ENCODE peak calls at places on chromosomes 6 and 20, in five cellular contexts. J is right cardiac atrium; X is HCT116; W is cardiac muscle cell; O is naive thymus-derived CD4-positive, alpha-beta T cell. Z is an unnamed sample.

GRCh38 chr6:17885079-17885478 is 102.4 kb downstream of the KIF13A start:
- DNase-seq in J (no peak), X (no peak), W (no peak), O (no peak), Z (no peak)

GRCh38 chr6:32883789-32884188 is 29.8 kb downstream of the PSMB9 start:
- DNase-seq in J (peak; percentile 61), X (no peak), W (peak; percentile 92), O (no peak), Z (no peak)

GRCh38 chr6:154933181-154933827 is 61.8 kb upstream of the TIAM2 start:
- DNase-seq in J (no peak), X (no peak), W (peak; percentile 45), O (no peak), Z (no peak)

GRCh38 chr6:100462990-100463684 is 1.6 kb downstream of the SIM1 start:
- DNase-seq in J (no peak), X (no peak), W (no peak), O (no peak), Z (no peak)

GRCh38 chr6:39992861-39993622 is 58.8 kb upstream of the MOCS1 start:
- DNase-seq in J (no peak), X (no peak), W (peak; percentile 18), O (no peak), Z (no peak)

GRCh38 chr6:114297135-114297534 is 45.7 kb downstream of the HS3ST5 start:
- DNase-seq in J (no peak), X (no peak), W (no peak), O (no peak), Z (no peak)

GRCh38 chr6:79525272-79526100 is 11.7 kb downstream of the LCA5 start:
- DNase-seq in J (no peak), X (no peak), W (peak; percentile 78), O (no peak), Z (peak; percentile 58)

GRCh38 chr6:49332781-49333180 is 130.3 kb downstream of the MMUT start:
- DNase-seq in J (no peak), X (no peak), W (no peak), O (no peak), Z (no peak)

GRCh38 chr6:2999621-3000455 is at the start of gene NQO2:
- DNase-seq in J (peak; percentile 98), X (peak; percentile 71), W (peak; percentile 91), O (peak; percentile 92), Z (peak; percentile 97)

GRCh38 chr6:140091895-140092294 is 717.4 kb upstream of the CITED2 start:
- DNase-seq in J (no peak), X (no peak), W (no peak), O (no peak), Z (no peak)

GRCh38 chr6:166201878-166202277 is 34.2 kb upstream of the TBXT start:
- DNase-seq in J (no peak), X (no peak), W (no peak), O (no peak), Z (no peak)

GRCh38 chr6:142653710-142654274 is 291.2 kb downstream of the HIVEP2 start:
- DNase-seq in J (no peak), X (no peak), W (no peak), O (no peak), Z (no peak)

GRCh38 chr6:79167931-79168694 is 66.4 kb downstream of the HMGN3 start:
- DNase-seq in J (no peak), X (no peak), W (peak; percentile 14), O (no peak), Z (no peak)

GRCh38 chr20:25355191-25355590 is 35.4 kb downstream of the ABHD12 start:
- DNase-seq in J (no peak), X (no peak), W (no peak), O (no peak), Z (no peak)

GRCh38 chr6:43338243-43338642 is 29.6 kb upstream of the CRIP3 start:
- DNase-seq in J (no peak), X (no peak), W (no peak), O (no peak), Z (no peak)

GRCh38 chr20:33482581-33482980 is 7.3 kb upstream of the CBFA2T2 start:
- DNase-seq in J (no peak), X (no peak), W (no peak), O (no peak), Z (no peak)

GRCh38 chr6:44000164-44000842 is 126.9 kb downstream of the MRPL14 start:
- DNase-seq in J (no peak), X (peak; percentile 65), W (no peak), O (no peak), Z (no peak)

GRCh38 chr6:12014027-12014872 is 2.1 kb downstream of the HIVEP1 start:
- DNase-seq in J (no peak), X (no peak), W (peak; percentile 57), O (no peak), Z (no peak)

GRCh38 chr6:136923116-136923953 is 1.2 kb downstream of the SLC35D3 start:
- DNase-seq in J (no peak), X (no peak), W (no peak), O (no peak), Z (no peak)

GRCh38 chr6:168704678-168705077 is 263.7 kb downstream of the SMOC2 start:
- DNase-seq in J (no peak), X (no peak), W (no peak), O (no peak), Z (no peak)

DNA sequence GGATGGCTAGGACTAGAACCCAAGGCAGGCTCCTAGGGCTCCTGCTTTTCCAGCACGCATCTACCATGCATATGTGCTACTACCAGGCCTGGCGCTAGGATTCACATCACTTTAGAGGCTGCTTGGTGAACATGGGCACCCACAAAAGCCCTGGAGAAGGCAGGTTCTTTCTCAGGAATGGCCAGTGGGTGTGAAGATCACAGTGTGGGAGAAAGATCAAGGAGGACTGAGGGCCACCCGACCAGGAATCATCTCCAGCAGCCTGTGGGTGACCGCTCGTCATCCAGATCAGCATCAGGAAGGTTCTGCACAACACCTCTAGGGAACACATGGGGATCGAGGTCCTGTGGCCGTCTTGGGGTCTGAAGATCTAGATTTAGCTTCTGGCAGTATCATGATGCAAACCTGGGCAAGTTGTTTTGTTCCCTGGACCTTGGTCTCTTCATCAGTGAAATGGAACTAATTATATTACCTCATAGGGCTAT is 27.3 kb downstream of the SRSF3 start:
- DNase-seq in J (no peak), X (no peak), W (no peak), O (no peak), Z (no peak)
- H3K4me1 ChIP-seq in J (no peaks in the 10 kb centered on the region), X (peaks cover 25% of the 10 kb centered on the region), W (peaks cover 7% of the 10 kb centered on the region), O (peaks cover 6% of the 10 kb centered on the region), Z (no peaks in the 10 kb centered on the region)

DNA sequence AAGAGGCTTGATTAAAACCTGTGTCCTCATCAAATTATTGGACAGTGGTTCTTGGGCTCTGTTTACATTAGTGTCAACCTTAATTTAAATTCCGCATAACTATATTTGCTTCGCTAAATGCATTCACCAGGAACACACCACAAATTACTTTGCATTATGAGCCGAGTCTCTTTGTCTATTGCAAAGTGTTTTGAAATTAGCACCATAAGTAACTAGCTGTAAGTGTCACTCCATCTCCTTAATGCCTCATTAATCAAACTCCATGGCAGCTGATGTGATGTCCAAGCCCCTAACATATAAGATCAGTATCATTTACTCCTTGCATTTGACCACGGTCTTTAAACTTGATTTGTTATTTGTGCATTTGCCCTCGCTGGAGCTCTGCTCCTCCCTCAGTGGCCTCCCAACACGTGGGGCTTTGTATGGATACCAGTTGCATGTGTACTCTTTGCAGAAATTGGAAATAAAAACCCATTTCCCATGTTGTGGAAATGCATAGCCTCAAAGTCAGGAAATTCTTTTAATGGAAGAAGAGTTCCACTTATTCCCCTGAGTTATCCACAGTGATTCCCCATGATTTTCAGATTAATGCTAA is 24.6 kb downstream of the FOXA2 start:
- DNase-seq in J (no peak), X (no peak), W (no peak), O (no peak), Z (no peak)
- H3K27me3 ChIP-seq in J (peaks cover 11% of the 10 kb centered on the region), X (peaks cover 46% of the 10 kb centered on the region), W (peaks cover 99% of the 10 kb centered on the region), O (no peaks in the 10 kb centered on the region), Z (no peaks in the 10 kb centered on the region)

GRCh38 chr20:46872315-46873211 is 22.1 kb upstream of the EYA2 start:
- DNase-seq in J (peak; percentile 70), X (peak; percentile 13), W (peak; percentile 41), O (no peak), Z (no peak)
- H3K4me3 ChIP-seq in J (peak overlapping the region; percentile 4), X (peak overlapping the region; percentile 7), W (no peak overlapping the region), O (no peak overlapping the region), Z (no peak overlapping the region)

GRCh38 chr20:60054716-60055371 is 96.6 kb downstream of the CDH26 start:
- DNase-seq in J (no peak), X (no peak), W (no peak), O (no peak), Z (no peak)

GRCh38 chr20:60055740-60056139 is 97.5 kb downstream of the CDH26 start:
- DNase-seq in J (peak; percentile 82), X (no peak), W (peak; percentile 10), O (peak; percentile 35), Z (no peak)

GRCh38 chr20:60053813-60054190 is 95.6 kb downstream of the CDH26 start:
- DNase-seq in J (no peak), X (no peak), W (no peak), O (no peak), Z (no peak)

GRCh38 chr20:60052322-60052721 is 94.1 kb downstream of the CDH26 start:
- DNase-seq in J (no peak), X (no peak), W (no peak), O (no peak), Z (no peak)

DNA sequence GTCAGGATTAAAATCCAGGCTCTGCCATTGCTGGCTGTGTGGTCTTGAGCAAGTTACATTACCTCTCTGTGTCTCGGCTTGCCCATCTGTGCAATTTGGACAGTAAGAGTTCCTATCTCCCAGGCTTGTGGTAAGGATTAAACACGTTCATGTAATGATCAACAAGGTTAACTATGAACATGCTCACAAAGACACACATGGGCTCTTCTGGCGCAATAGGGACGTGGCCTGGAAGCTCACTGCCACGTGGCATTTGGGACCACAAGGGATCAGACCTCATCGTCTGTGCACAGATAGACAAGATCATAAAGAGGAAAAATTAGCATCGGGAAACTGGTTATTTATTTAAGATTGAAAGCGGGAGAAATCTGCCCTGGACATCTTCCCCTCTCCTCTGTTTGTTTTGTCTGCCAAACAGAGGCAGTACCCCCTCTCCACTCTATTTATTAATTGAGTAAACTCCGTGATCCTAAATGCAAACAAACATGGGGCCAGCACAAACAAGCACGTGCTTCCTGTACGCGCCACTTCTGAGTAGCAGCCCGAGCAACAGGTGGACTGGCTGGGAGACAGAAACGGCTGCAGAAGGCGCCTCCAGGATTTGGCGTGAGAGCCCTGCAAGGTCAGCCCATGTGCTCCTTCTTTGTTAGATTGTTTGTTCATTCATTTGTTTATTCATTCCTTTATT is 95.0 kb downstream of the CDH26 start:
- DNase-seq in J (no peak), X (no peak), W (no peak), O (no peak), Z (no peak)
- H3K4me1 ChIP-seq in J (no peaks in the 10 kb centered on the region), X (no peaks in the 10 kb centered on the region), W (peaks cover 3% of the 10 kb centered on the region), O (peaks cover 37% of the 10 kb centered on the region), Z (no peaks in the 10 kb centered on the region)

Z was measured in HAP-1.